ENCODE peak calls at places on chromosomes 3 and 15, in seven cellular contexts. Z is activated T-helper 2 cell treated with anti-CD3 and anti-CD28 coated beads, Interferon-gamma antibody, Interleukin-2, Interleukin-4, amounts not matched to agents 10 μg/mL and 5 μg/mL and 100 μg/mL, durations not matched to agents 14 hours and 24 hours and 36 hours; A is left ventricle myocardium superior; J is vagina; B is psoas muscle; V is pulmonary artery endothelial cell; Q is AG04450. H is an unnamed sample.

GRCh38 chr3:108099203-108099602 is 8.4 kb upstream of the CD47 start:
- DNase-seq in Z (no peak), A (no peak), J (no peak), B (no peak), V (no peak), Q (no peak), H (peak)

GRCh38 chr3:31766654-31767053 is 214.4 kb downstream of the OSBPL10 start:
- DNase-seq in Z (no peak), A (no peak), J (no peak), B (no peak), V (no peak), Q (no peak), H (no peak)

GRCh38 chr3:66036586-66037061 is 2.1 kb downstream of the MAGI1 start:
- DNase-seq in Z (no peak), A (no peak), J (no peak), B (no peak), V (no peak), Q (no peak), H (peak)

GRCh38 chr15:100759698-100760356 is 119.8 kb upstream of the ALDH1A3 start:
- DNase-seq in Z (no peak), A (no peak), J (peak), B (peak), V (peak), Q (no peak), H (peak)

GRCh38 chr15:57477736-57478522 is 101.6 kb downstream of the CGNL1 start:
- DNase-seq in Z (no peak), A (no peak), J (no peak), B (no peak), V (no peak), Q (no peak), H (no peak)

GRCh38 chr3:24315991-24316390 is 178.7 kb downstream of the THRB start:
- DNase-seq in Z (no peak), A (no peak), J (no peak), B (no peak), V (no peak), Q (no peak), H (no peak)

GRCh38 chr3:117117188-117117936 is 407.8 kb downstream of the TUSC7 start:
- DNase-seq in Z (no peak), A (no peak), J (no peak), B (no peak), V (no peak), Q (no peak), H (no peak)

GRCh38 chr3:66344391-66344811 is 123.6 kb downstream of the SLC25A26 start:
- DNase-seq in Z (no peak), A (no peak), J (no peak), B (peak), V (no peak), Q (no peak), H (no peak)

GRCh38 chr15:41043276-41043675 is 72.8 kb downstream of the INO80 start:
- DNase-seq in Z (no peak), A (no peak), J (no peak), B (no peak), V (no peak), Q (peak), H (peak)

GRCh38 chr3:38054166-38054991 is 15.4 kb downstream of the DLEC1 start:
- DNase-seq in Z (no peak), A (no peak), J (no peak), B (no peak), V (no peak), Q (no peak), H (no peak)

GRCh38 chr3:155282416-155283091 is 10.9 kb downstream of the STRIT1 start:
- DNase-seq in Z (no peak), A (no peak), J (no peak), B (no peak), V (no peak), Q (no peak), H (no peak)

GRCh38 chr3:186002884-186003472 is 65.2 kb upstream of the TRA2B start:
- DNase-seq in Z (no peak), A (no peak), J (no peak), B (no peak), V (no peak), Q (no peak), H (no peak)

GRCh38 chr3:149654188-149654601 is 3.6 kb downstream of the WWTR1 start:
- DNase-seq in Z (no peak), A (no peak), J (no peak), B (no peak), V (no peak), Q (no peak), H (peak)

GRCh38 chr3:66971891-66972551 is 26.1 kb upstream of the KBTBD8 start:
- DNase-seq in Z (peak), A (peak), J (no peak), B (peak), V (peak), Q (peak), H (peak)

GRCh38 chr15:70095387-70096214 is 2.1 kb downstream of the TLE3 start:
- DNase-seq in Z (peak), A (peak), J (no peak), B (peak), V (no peak), Q (no peak), H (no peak)

GRCh38 chr15:98025237-98025636 is 64.7 kb downstream of the ARRDC4 start:
- DNase-seq in Z (no peak), A (no peak), J (no peak), B (no peak), V (peak), Q (no peak), H (peak)